ENCODE peak calls at places on chromosomes 2 and 18, in four cellular contexts. O is GM10248; B is stimulated activated CD4-positive, alpha-beta T cell treated with anti-CD3 and anti-CD28 coated beads, TNF-alpha, amount 100 ng/mL, for 1 hour; T is amniotic stem cell. A is an unnamed sample.

GRCh38 chr2:15142069-15142689 is 419.0 kb downstream of the NBAS start:
- DNase-seq in T (no peak), B (peak), O (peak), A (no peak)

GRCh38 chr2:72561621-72562318 is 264.1 kb downstream of the EXOC6B start:
- DNase-seq in O (no peak), B (no peak), T (peak), A (peak)

GRCh38 chr2:117308861-117309770 is 505.4 kb upstream of the DDX18 start:
- DNase-seq in B (no peak), O (no peak), T (no peak), A (no peak)

GRCh38 chr18:55307505-55307904 is 280.5 kb downstream of the TCF4 start:
- DNase-seq in B (no peak), O (no peak), T (no peak), A (no peak)

GRCh38 chr2:18430996-18431748 is 129.3 kb downstream of the RDH14 start:
- DNase-seq in B (no peak), O (no peak), T (no peak), A (no peak)

GRCh38 chr2:168608796-168609195 is 152.7 kb downstream of the CERS6 start:
- DNase-seq in T (no peak), O (no peak), B (no peak), A (no peak)

GRCh38 chr2:130819915-130820861 is 16.5 kb upstream of the ARHGEF4 start:
- DNase-seq in T (no peak), B (no peak), O (no peak), A (no peak)

GRCh38 chr18:49018553-49018943 is 67.8 kb upstream of the SMAD7 start:
- DNase-seq in T (no peak), O (no peak), B (no peak), A (no peak)

GRCh38 chr18:41064916-41065315 is 890.1 kb upstream of the PIK3C3 start:
- DNase-seq in T (no peak), B (no peak), O (no peak), A (no peak)

GRCh38 chr2:204686415-204686814 is 141.1 kb downstream of the PARD3B start:
- DNase-seq in T (no peak), B (no peak), O (no peak), A (no peak)

GRCh38 chr18:79940126-79940813 is 11.2 kb downstream of the SLC66A2 start:
- DNase-seq in O (no peak), B (no peak), T (no peak), A (no peak)

GRCh38 chr2:181778621-181779195 is 98.4 kb upstream of the NEUROD1 start:
- DNase-seq in T (no peak), B (no peak), O (no peak), A (no peak)

GRCh38 chr2:238104521-238105311 is 4.6 kb downstream of the ESPNL start:
- DNase-seq in O (no peak), T (no peak), B (no peak), A (no peak)

GRCh38 chr2:10993001-10993481 is 81.3 kb downstream of the KCNF1 start:
- DNase-seq in T (no peak), O (no peak), B (no peak), A (no peak)

GRCh38 chr2:191582355-191582754 is 95.6 kb upstream of the NABP1 start:
- DNase-seq in B (no peak), T (peak), O (no peak), A (peak)

GRCh38 chr2:134021830-134022524 is 231.9 kb upstream of the MGAT5 start:
- DNase-seq in O (peak), B (no peak), T (no peak), A (no peak)

GRCh38 chr2:95329891-95330822 is 33.0 kb downstream of the KCNIP3 start:
- DNase-seq in O (no peak), T (no peak), B (no peak), A (no peak)

GRCh38 chr2:201798252-201798918 is 8.0 kb upstream of the CDK15 start:
- DNase-seq in T (peak), B (no peak), O (no peak), A (no peak)

GRCh38 chr18:58657494-58657893 is 13.8 kb upstream of the MALT1 start:
- DNase-seq in O (no peak), B (no peak), T (no peak), A (no peak)

GRCh38 chr2:112805542-112805941 is 21.2 kb upstream of the IL1A start:
- DNase-seq in B (no peak), T (no peak), O (peak), A (no peak)

GRCh38 chr2:1755436-1756191 is 11.3 kb upstream of the PXDN start:
- DNase-seq in T (no peak), B (no peak), O (no peak), A (peak)

GRCh38 chr18:58784601-58785137 is 80.0 kb upstream of the ZNF532 start:
- DNase-seq in B (no peak), O (no peak), T (no peak), A (no peak)

GRCh38 chr2:42060718-42061619 is 13.1 kb downstream of the PKDCC start:
- DNase-seq in B (no peak), O (no peak), T (no peak), A (no peak)

GRCh38 chr2:69466728-69467127 is 29.5 kb upstream of the NFU1 start:
- DNase-seq in B (no peak), T (no peak), O (no peak), A (no peak)

GRCh38 chr18:64747803-64748202 is 598.9 kb upstream of the LINC00305 start:
- DNase-seq in B (no peak), O (no peak), T (no peak), A (no peak)

GRCh38 chr2:74081030-74081429 is 66.7 kb downstream of the BOLA3 start:
- DNase-seq in B (no peak), T (no peak), O (no peak), A (no peak)

GRCh38 chr2:156317631-156318030 is 14.9 kb downstream of the NR4A2 start:
- DNase-seq in O (no peak), T (no peak), B (no peak), A (no peak)

GRCh38 chr2:156321243-156321904 is 11.1 kb downstream of the NR4A2 start:
- DNase-seq in B (no peak), O (no peak), T (no peak), A (no peak)

GRCh38 chr2:79660552-79660951 is 147.7 kb downstream of the CTNNA2 start:
- DNase-seq in T (no peak), B (no peak), O (no peak), A (no peak)

GRCh38 chr2:96554293-96555145 is 18.0 kb downstream of the ARID5A start:
- DNase-seq in T (no peak), B (peak), O (peak), A (no peak)

GRCh38 chr2:143428700-143429099 is 299.5 kb downstream of the ARHGAP15 start:
- DNase-seq in B (no peak), O (no peak), T (no peak), A (no peak)

GRCh38 chr2:26325851-26326250 is 20.1 kb upstream of the SELENOI start:
- DNase-seq in T (no peak), O (no peak), B (no peak), A (no peak)

GRCh38 chr2:225270861-225271260 is 128.6 kb upstream of the NYAP2 start:
- DNase-seq in O (peak), T (no peak), B (no peak), A (peak)

GRCh38 chr2:23843051-23843976 is 83.6 kb downstream of the ATAD2B start:
- DNase-seq in T (no peak), O (no peak), B (no peak), A (no peak)